ENCODE peak calls at places on chromosomes 5 and 9, in seven cellular contexts. C is GM23248; V is effector memory CD4-positive, alpha-beta T cell; O is stomach; Y is SK-N-SH; W is esophagus muscularis mucosa; A is ascending aorta. F is an unnamed sample.

GRCh38 chr5:160418561-160419457 is at the start of gene SLU7:
- DNase-seq in A (peak), V (peak), O (peak), C (peak), Y (peak), W (peak), F (peak)

GRCh38 chr5:131245948-131246347 is 17.9 kb upstream of the CDC42SE2 start:
- DNase-seq in C (no peak), Y (no peak), V (no peak), O (no peak), A (no peak), W (no peak), F (no peak)

GRCh38 chr9:79221084-79221483 is 350.7 kb upstream of the TLE4 start:
- DNase-seq in C (peak), V (no peak), Y (no peak), W (no peak), O (no peak), A (no peak), F (peak)

GRCh38 chr5:11595045-11595444 is 309.2 kb downstream of the CTNND2 start:
- DNase-seq in C (no peak), O (no peak), V (no peak), W (no peak), Y (no peak), A (no peak), F (no peak)

GRCh38 chr9:9670454-9670853 is 942.3 kb downstream of the PTPRD start:
- DNase-seq in A (no peak), C (no peak), O (no peak), Y (no peak), V (no peak), W (no peak), F (no peak)

GRCh38 chr5:40497573-40497972 is 182.1 kb upstream of the PTGER4 start:
- DNase-seq in C (peak), V (no peak), A (no peak), O (no peak), Y (no peak), W (no peak), F (peak)

GRCh38 chr9:90789862-90790261 is 11.8 kb upstream of the SYK start:
- DNase-seq in V (no peak), O (no peak), W (no peak), Y (no peak), A (no peak), C (no peak), F (no peak)

GRCh38 chr5:90519081-90519480 is 10.3 kb downstream of the LYSMD3 start:
- DNase-seq in V (no peak), W (no peak), C (no peak), Y (no peak), O (no peak), A (no peak), F (no peak)

GRCh38 chr5:38099205-38100144 is 158.9 kb upstream of the EGFLAM start:
- DNase-seq in Y (no peak), C (no peak), A (no peak), V (no peak), O (no peak), W (peak), F (no peak)

GRCh38 chr5:177357459-177358332 is at the start of gene RGS14:
- DNase-seq in V (peak), Y (no peak), C (peak), O (peak), A (no peak), W (no peak), F (no peak)

GRCh38 chr5:82861705-82862104 is 215.5 kb downstream of the TMEM167A start:
- DNase-seq in Y (no peak), C (peak), A (no peak), O (no peak), W (no peak), V (no peak), F (no peak)

GRCh38 chr5:14665110-14665822 is 748 bp downstream of the OTULIN start:
- DNase-seq in W (no peak), O (peak), Y (peak), V (no peak), A (peak), C (peak), F (no peak)

GRCh38 chr5:87339986-87340385 is 72.3 kb downstream of the RASA1 start:
- DNase-seq in A (no peak), Y (no peak), C (no peak), O (no peak), W (no peak), V (no peak), F (no peak)

GRCh38 chr9:93678199-93679019 is 102.0 kb downstream of the PHF2 start:
- DNase-seq in V (no peak), Y (peak), C (no peak), A (peak), O (peak), W (peak), F (no peak)

GRCh38 chr5:567664-568060 is 43.4 kb upstream of the SLC9A3 start:
- DNase-seq in V (no peak), O (no peak), C (no peak), W (no peak), Y (no peak), A (no peak), F (no peak)

GRCh38 chr5:568809-569208 is 43.3 kb upstream of the CEP72 start:
- DNase-seq in Y (no peak), C (no peak), V (no peak), W (no peak), A (peak), O (no peak), F (no peak)

GRCh38 chr5:568061-568781 is 43.9 kb upstream of the CEP72 start:
- DNase-seq in A (no peak), C (no peak), W (no peak), Y (no peak), O (no peak), V (no peak), F (no peak)

GRCh38 chr5:565782-566445 is 41.7 kb upstream of the SLC9A3 start:
- DNase-seq in V (no peak), Y (no peak), C (peak), O (no peak), A (peak), W (no peak), F (peak)

DNA sequence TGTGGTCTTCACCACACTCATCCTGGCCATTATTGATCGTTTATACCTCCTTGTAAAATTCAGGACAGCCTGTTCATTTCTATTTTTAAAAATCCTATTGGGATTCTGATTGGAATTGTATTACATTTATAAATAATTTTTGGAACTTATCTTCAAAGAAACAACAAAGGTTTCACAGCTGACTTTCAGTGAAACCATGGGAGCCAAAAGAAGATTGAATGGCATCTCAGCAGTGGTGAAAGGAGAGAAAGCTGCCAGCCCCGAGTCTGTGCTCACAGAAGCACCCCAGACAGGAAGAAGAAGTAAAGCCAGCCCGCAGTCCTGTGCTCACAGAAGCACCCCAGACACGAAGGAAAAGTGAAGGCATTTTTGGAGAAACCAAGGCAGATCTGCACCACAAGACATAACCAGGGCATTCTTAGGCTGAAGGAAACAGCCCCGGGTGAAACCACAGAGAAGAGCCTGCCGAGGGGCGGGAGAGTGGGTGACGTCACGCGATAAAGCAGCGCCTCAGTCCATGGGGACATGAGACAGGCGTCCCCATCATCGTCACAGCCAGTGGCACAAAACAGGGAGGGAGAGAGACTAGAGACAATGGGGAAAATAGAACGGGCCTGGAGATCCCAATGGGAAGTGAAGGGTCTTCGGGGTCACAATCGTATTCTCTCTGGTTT is 42.5 kb upstream of the SLC9A3 start:
- DNase-seq in C (no peak), A (no peak), V (no peak), O (no peak), Y (no peak), W (no peak), F (no peak)
- H3K27ac ChIP-seq in C (no peak), A (no peak), V (no peak), O (no peak), Y (no peak), W (no peak), F (no peak)

DNA sequence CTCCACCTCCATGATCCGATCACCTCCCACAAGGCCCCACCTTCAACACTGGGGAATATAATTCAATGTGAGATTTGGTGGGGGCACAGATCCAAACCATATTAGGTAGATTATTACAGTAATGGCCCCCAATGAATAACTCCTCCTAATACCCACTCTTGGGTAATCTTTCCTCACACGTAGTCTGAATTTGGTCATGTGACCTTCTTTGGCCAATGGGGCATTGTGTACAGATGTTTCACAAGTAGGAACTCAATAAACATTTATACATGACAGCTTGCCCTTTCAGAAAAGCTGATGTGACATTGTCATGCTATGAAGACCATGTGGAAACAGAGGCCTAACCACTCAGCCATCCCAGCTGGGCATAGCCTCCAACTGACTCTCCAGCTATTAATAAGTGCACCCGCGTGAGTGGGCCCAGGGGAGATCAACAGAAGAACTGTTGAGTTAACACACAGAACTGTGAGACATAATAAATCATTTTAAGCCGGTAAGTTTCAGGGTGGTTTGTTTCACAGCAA is 10.6 kb downstream of the GPR150 start:
- DNase-seq in C (no peak), A (no peak), Y (no peak), W (no peak), O (no peak), V (no peak), F (no peak)
- H3K27ac ChIP-seq in C (no peak), A (no peak), Y (no peak), W (no peak), O (no peak), V (no peak), F (no peak)

GRCh38 chr5:35810561-35810960 is 46.1 kb upstream of the IL7R start:
- DNase-seq in W (no peak), Y (no peak), O (no peak), V (no peak), A (no peak), C (no peak), F (no peak)
- H3K27ac ChIP-seq in W (no peak), Y (no peak), O (no peak), V (peak), A (no peak), C (no peak), F (no peak)

GRCh38 chr9:127419306-127419705 is 4.9 kb upstream of the ZNF79 start:
- DNase-seq in V (no peak), Y (no peak), C (no peak), W (no peak), O (no peak), A (no peak), F (no peak)

GRCh38 chr9:127418037-127418471 is 6.1 kb upstream of the ZNF79 start:
- DNase-seq in Y (peak), A (no peak), C (peak), W (no peak), O (no peak), V (no peak), F (no peak)

GRCh38 chr9:127415158-127415557 is 9.0 kb upstream of the ZNF79 start:
- DNase-seq in O (no peak), A (no peak), W (no peak), V (no peak), Y (no peak), C (no peak), F (no peak)

GRCh38 chr9:127415657-127416056 is 8.5 kb upstream of the ZNF79 start:
- DNase-seq in A (no peak), O (no peak), V (no peak), Y (no peak), C (no peak), W (no peak), F (no peak)

DNA sequence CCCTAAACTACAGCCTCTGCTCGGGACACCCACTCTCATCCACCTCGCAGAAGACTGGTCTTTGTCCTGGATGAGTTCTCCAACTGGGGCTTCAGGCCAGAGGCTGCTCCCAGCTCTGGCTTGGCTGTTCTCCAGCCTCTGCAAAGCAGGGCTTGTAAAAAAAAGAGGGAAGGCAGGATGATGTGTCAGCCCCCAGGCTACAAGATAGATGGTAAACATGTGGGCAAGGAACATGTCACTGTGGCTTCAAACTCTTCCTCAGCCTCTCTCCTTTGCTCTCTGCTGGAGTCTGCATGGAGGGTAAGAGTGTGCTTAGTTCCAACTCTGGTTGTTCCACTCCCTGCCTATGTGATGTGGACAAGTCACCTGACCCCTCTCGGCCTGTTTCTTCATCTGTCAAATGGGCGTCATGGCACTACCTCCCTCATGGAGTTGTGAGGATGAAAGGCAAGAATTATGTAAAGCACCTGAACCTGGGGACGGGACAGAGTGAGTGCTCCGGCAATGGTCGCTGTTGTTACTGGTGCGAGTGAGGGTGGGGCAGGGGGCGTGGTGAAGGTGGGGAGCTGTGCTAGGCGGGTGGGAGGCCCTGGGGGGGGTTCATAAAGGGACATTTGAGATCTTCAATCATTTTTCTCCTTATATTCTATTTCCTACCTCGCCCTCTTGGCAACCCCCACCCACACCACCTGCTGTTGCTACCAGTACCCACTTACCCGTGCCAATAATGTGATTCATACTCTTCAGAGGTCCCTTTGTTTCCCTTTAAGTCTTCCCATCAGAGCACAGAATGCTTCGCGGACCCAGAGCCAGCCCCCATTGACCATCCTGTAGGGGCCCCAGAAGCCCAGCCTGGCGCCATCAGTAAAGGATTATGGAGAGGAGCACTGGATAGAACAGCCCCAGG is 6.8 kb upstream of the ZNF79 start:
- DNase-seq in V (no peak), O (no peak), A (no peak), C (peak), Y (peak), W (no peak), F (peak)
- H3K27ac ChIP-seq in V (no peak), O (no peak), A (no peak), C (no peak), Y (no peak), W (no peak), F (no peak)

DNA sequence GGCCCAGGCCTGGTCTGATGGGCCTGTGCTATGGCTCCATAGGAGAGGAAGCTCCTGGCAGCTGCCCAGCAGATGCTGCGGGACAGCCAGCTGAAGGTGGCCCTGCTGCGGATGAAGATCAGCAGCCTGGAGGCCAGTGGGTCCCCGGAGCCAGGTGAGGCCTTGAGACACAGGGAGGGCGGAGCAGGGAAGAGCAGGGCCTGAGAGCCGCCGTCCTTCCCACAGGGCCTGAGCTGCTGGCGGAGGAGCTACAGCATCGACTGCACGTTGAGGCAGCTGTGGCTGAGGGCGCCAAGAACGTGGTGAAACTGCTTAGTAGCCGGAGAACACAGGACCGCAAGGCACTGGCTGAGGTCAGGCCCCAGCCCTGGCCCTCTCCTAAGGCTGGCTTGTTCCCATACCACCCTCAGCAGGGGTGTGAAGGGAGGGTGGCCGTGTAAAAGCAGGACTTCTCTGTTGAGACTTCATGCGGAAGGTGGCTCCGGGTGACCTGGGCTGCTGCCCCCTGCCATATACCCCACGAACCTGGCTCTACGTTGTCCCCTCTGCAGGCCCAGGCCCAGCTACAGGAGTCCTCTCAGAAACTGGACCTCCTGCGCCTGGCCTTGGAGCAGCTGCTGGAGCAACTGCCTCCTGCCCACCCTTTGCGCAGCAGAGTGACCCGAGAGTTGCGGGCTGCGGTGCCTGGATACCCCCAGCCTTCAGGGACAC is 4.5 kb downstream of the PKN3 start:
- DNase-seq in C (no peak), Y (no peak), O (no peak), V (no peak), W (no peak), A (no peak), F (no peak)
- H3K27ac ChIP-seq in C (no peak), Y (no peak), O (no peak), V (no peak), W (no peak), A (no peak), F (no peak)

GRCh38 chr9:34956648-34957047 is 1.4 kb upstream of the PHF24 start:
- DNase-seq in Y (no peak), V (no peak), A (no peak), C (no peak), W (no peak), O (no peak), F (no peak)

GRCh38 chr9:34958411-34958982 is 412 bp downstream of the PHF24 start:
- DNase-seq in V (no peak), W (no peak), Y (no peak), A (no peak), O (no peak), C (no peak), F (no peak)

GRCh38 chr9:34957492-34958410 is at the start of gene PHF24:
- DNase-seq in C (peak), A (no peak), W (no peak), O (no peak), Y (peak), V (no peak), F (no peak)

GRCh38 chr9:34948438-34948837 is 9.6 kb upstream of the PHF24 start:
- DNase-seq in V (no peak), W (peak), Y (no peak), A (no peak), C (no peak), O (no peak), F (no peak)

GRCh38 chr9:34954225-34954624 is 3.9 kb upstream of the PHF24 start:
- DNase-seq in W (no peak), A (no peak), V (no peak), O (no peak), C (no peak), Y (no peak), F (no peak)
- H3K27ac ChIP-seq in W (no peak), A (no peak), V (no peak), O (no peak), C (no peak), Y (no peak), F (no peak)

DNA sequence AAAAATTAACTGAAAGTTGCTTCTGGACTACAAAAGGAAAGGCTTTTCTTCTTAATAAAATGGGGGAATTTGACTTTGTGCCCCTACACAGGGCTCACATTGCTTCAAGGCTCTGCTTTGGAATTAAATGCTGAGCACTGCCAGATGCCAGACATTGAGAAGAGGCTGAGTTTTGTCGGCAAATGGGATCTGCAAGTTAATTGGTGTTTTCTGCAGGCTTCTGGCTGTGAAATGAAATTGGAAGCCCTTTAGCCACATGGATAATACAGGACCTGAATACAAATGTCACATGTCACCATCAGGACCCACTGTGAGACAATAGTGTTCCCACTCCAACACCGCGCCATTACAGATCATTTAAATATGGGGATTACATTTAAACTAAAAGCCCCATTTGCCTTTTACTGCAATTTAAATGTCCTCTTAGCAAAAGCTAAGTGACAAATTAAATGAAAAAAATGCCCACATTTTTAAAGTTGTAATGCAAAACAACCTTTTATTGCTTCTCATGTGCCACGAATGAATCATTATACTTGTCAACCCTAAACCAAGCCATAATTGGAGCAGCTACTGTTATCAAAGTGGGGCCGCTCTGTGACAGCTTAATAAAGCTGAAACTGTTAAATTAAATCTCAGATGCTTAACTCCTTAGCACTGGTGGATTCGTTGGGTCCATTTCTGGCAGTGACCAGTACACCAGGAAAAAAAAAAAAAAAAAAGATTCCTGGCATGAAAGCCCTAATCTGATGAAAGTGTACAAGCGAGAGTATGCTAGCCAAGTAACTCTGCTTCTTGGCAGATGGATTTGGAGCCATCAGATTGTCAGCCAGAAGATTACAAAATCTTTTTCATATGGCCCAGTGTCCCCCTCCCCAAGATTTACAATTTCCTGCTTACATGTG is 164.6 kb downstream of the ZSWIM6 start:
- DNase-seq in W (no peak), V (no peak), O (no peak), A (no peak), C (peak), Y (peak), F (no peak)
- H3K27ac ChIP-seq in W (no peak), V (no peak), O (no peak), A (no peak), C (no peak), Y (no peak), F (no peak)

GRCh38 chr5:148145916-148146315 is 22.4 kb upstream of the SPINK14 start:
- DNase-seq in V (no peak), W (no peak), A (no peak), O (peak), C (peak), Y (no peak), F (peak)
- H3K27ac ChIP-seq in V (no peak), W (no peak), A (no peak), O (peak), C (no peak), Y (no peak), F (no peak)

F was measured in foreskin keratinocyte.